ENCODE peak calls at places on chromosomes 12 and 14, in nine cellular contexts. J is left ventricle myocardium inferior, A is tibial nerve, K is uterus, P is OCI-LY7, V is H9, B is heart right ventricle, D is astrocyte, F is thyroid gland. S is an unnamed sample. For H3K4me1, the result is how much of the 10 kb centered on the place peaks cover.

GRCh38 chr14:68248481-68249255 is 429.1 kb downstream of the RAD51B start:
- DNase-seq in J (no peak), A (no peak), K (peak), P (peak), V (no peak), B (peak), D (peak), F (peak), S (no peak)

GRCh38 chr14:99026471-99026870 is 245.5 kb downstream of the BCL11B start:
- DNase-seq in J (no peak), A (no peak), K (no peak), P (peak), V (no peak), B (no peak), D (no peak), F (no peak), S (no peak)

GRCh38 chr12:107631715-107632114 is 53.9 kb upstream of the PWP1 start:
- DNase-seq in J (no peak), A (no peak), K (no peak), P (no peak), V (no peak), B (no peak), D (no peak), F (no peak), S (no peak)

GRCh38 chr12:45646851-45647581 is 82.5 kb upstream of the ARID2 start:
- DNase-seq in J (no peak), A (no peak), K (no peak), P (no peak), V (no peak), B (no peak), D (no peak), F (no peak), S (no peak)

GRCh38 chr14:99757331-99758070 is 35.7 kb upstream of the EML1 start:
- DNase-seq in J (no peak), A (no peak), K (no peak), P (no peak), V (no peak), B (no peak), D (peak), F (no peak), S (peak)

GRCh38 chr12:75977952-75978671 is 53.5 kb downstream of the PHLDA1 start:
- DNase-seq in J (no peak), A (peak), K (peak), P (peak), V (no peak), B (no peak), D (peak), F (peak), S (peak)

GRCh38 chr14:67704484-67705089 is 2.9 kb downstream of the RDH12 start:
- DNase-seq in J (no peak), A (peak), K (no peak), P (peak), V (no peak), B (no peak), D (peak), F (no peak), S (no peak)

GRCh38 chr12:4984971-4985370 is 58.7 kb upstream of the KCNA5 start:
- DNase-seq in J (no peak), A (no peak), K (no peak), P (no peak), V (no peak), B (no peak), D (no peak), F (no peak), S (no peak)

GRCh38 chr14:36522972-36523685 is 3.1 kb upstream of the NKX2-1 start:
- DNase-seq in J (no peak), A (no peak), K (no peak), P (no peak), V (no peak), B (no peak), D (no peak), F (peak), S (no peak)

GRCh38 chr12:83800022-83800421 is 1112.6 kb downstream of the SLC6A15 start:
- DNase-seq in J (no peak), A (no peak), K (no peak), P (no peak), V (no peak), B (no peak), D (no peak), F (no peak), S (no peak)

GRCh38 chr14:73757381-73757780 is 43.2 kb upstream of the PNMA1 start:
- DNase-seq in J (no peak), A (no peak), K (no peak), P (no peak), V (no peak), B (no peak), D (no peak), F (no peak), S (no peak)
- H3K4me1 ChIP-seq in J (half or more), A (under half), K (half or more), P (half or more), V (under half), B (half or more), D (half or more), F (half or more), S (half or more)

DNA sequence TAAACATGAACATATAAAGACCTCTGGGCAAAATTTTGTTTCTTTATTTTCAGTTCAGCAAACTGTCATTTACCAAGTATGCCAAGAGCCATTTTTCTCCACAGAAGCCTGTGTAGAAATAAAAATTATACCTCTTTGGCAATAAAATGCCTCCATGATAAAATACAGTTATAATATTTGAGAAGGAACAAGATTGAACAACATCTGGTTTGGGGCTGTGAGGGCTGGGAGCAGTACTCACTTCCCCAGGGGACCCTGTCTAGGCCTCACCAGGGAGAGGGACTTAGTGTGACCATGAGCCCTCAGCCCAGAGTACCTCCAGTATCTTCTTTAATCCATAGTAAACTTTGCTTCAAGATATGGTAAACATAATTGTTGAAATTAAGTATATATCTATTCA is 65.1 kb downstream of the DAAM1 start:
- DNase-seq in J (no peak), A (no peak), K (no peak), P (peak), V (no peak), B (peak), D (no peak), F (no peak), S (no peak)
- H3K27ac ChIP-seq in J (peak), A (peak), K (peak), P (no peak), V (no peak), B (peak), D (no peak), F (peak), S (peak)

GRCh38 chr12:99809921-99810320 is 162.4 kb downstream of the GARIN6 start:
- DNase-seq in J (no peak), A (no peak), K (no peak), P (no peak), V (no peak), B (no peak), D (no peak), F (no peak), S (no peak)

GRCh38 chr12:99806304-99806703 is 158.8 kb downstream of the GARIN6 start:
- DNase-seq in J (no peak), A (no peak), K (no peak), P (no peak), V (no peak), B (no peak), D (no peak), F (no peak), S (no peak)

GRCh38 chr12:99810718-99811593 is 163.4 kb downstream of the GARIN6 start:
- DNase-seq in J (no peak), A (no peak), K (no peak), P (peak), V (no peak), B (no peak), D (peak), F (no peak), S (no peak)
- TF ChIP-seq CTCF in J (no peak), A (no peak), K (peak), P (peak), V (peak), B (peak), D (peak), F (peak), S (peak)

GRCh38 chr12:27219693-27220056 is 24.4 kb upstream of the STK38L start:
- DNase-seq in J (no peak), A (no peak), K (no peak), P (no peak), V (no peak), B (no peak), D (no peak), F (no peak), S (no peak)
- H3K4me1 ChIP-seq in J (under half), A (under half), K (under half), P (under half), V (under half), B (under half), D (under half), F (under half), S (under half)

GRCh38 chr14:95478818-95479217 is 37.6 kb downstream of the SYNE3 start:
- DNase-seq in J (no peak), A (no peak), K (no peak), P (no peak), V (no peak), B (no peak), D (no peak), F (no peak), S (no peak)
- H3K27ac ChIP-seq in J (peak), A (peak), K (no peak), P (no peak), V (no peak), B (no peak), D (no peak), F (no peak), S (no peak)

GRCh38 chr12:24890048-24890447 is 58.9 kb downstream of the BCAT1 start:
- DNase-seq in J (no peak), A (no peak), K (no peak), P (no peak), V (no peak), B (no peak), D (no peak), F (no peak), S (no peak)

GRCh38 chr12:24889403-24889802 is 59.5 kb downstream of the BCAT1 start:
- DNase-seq in J (no peak), A (no peak), K (no peak), P (no peak), V (no peak), B (no peak), D (no peak), F (no peak), S (no peak)

GRCh38 chr12:24884911-24885310 is 64.0 kb downstream of the BCAT1 start:
- DNase-seq in J (no peak), A (no peak), K (no peak), P (no peak), V (no peak), B (no peak), D (no peak), F (no peak), S (no peak)

GRCh38 chr12:24888813-24889212 is 60.1 kb downstream of the BCAT1 start:
- DNase-seq in J (no peak), A (no peak), K (no peak), P (no peak), V (no peak), B (no peak), D (no peak), F (no peak), S (no peak)
- TF ChIP-seq CTCF in J (no peak), A (no peak), K (no peak), P (no peak), V (no peak), B (no peak), D (no peak), F (no peak), S (no peak)

GRCh38 chr14:21940887-21941855 is 267.6 kb upstream of the OR4E1 start:
- DNase-seq in J (no peak), A (no peak), K (no peak), P (peak), V (peak), B (no peak), D (no peak), F (peak), S (no peak)

DNA sequence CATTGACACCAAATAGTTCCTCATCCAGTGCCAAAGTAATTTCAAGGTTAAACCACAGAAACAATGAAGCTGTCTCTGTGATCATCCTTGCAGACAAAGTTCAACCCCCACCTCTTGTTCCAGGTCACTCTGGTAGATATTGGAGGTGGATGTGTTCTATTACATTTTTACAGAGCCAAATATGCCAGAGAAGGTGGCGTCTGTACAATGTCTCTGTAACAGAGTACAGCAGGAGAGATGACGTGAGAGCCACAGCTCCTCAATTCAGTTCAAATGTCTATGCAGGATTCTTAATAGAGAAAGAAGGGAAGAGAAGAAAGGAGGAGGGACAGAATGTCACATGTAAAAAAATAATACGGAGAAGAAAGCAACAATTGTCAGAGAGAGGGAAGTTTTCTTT is 268.3 kb upstream of the OR4E1 start:
- DNase-seq in J (no peak), A (no peak), K (no peak), P (no peak), V (no peak), B (no peak), D (no peak), F (no peak), S (no peak)
- H3K4me1 ChIP-seq in J (under half), A (under half), K (under half), P (under half), V (under half), B (under half), D (under half), F (under half), S (under half)

DNA sequence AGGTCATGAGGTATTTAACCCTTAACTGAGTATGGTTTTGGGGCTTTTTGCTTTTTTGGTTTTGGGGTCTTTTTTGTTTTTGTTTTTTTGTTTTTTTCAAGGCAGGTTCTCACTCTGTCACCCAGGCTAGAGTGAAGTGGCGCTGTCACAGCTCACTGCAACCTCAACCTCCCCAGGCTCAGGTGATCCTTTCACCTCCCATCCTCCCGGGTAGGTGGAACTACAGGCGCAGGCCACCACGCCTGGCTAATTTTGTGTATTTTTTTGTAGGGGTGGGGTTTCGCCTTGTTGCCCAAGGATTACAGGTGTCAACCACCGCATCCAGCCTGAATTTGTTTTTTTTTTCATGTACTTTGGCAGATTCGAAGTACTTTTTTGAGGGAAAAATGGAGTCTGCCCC is 19.9 kb downstream of the RAP1B start:
- DNase-seq in J (no peak), A (no peak), K (no peak), P (peak), V (no peak), B (no peak), D (no peak), F (peak), S (no peak)
- H3K27ac ChIP-seq in J (peak), A (no peak), K (no peak), P (peak), V (no peak), B (no peak), D (no peak), F (peak), S (no peak)

DNA sequence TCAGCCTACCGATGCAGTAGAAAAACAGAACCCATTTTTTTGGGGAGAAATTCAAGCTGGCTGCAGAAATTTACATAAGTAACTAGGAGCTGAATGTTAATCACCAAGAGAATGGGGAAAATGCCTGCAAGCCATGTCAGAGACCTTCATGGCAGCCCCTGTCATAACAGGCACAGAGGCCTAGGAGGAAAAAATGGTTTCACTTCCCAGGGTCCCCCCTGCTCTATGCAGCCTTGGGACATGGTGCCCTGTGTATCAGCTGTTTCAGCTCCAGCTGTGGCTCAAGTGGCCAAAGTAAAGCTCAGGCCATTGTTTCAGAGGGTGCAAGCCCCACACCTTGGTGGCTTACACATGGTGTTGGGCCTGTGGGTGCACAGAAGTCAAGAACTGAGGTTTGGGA is 842.5 kb downstream of the FLRT2 start:
- DNase-seq in J (no peak), A (no peak), K (no peak), P (no peak), V (no peak), B (no peak), D (no peak), F (no peak), S (no peak)
- TF ChIP-seq CTCF in J (no peak), A (no peak), K (no peak), P (no peak), V (no peak), B (no peak), D (no peak), F (no peak), S (no peak)

GRCh38 chr14:93045211-93045674 is 70.5 kb downstream of the ITPK1 start:
- DNase-seq in J (no peak), A (no peak), K (no peak), P (no peak), V (peak), B (no peak), D (no peak), F (no peak), S (no peak)
- H3K4me1 ChIP-seq in J (half or more), A (under half), K (under half), P (under half), V (under half), B (half or more), D (under half), F (half or more), S (under half)